ENCODE peak calls at places on chromosomes 5 and 9, in four cellular contexts. T is sigmoid colon, P is HepG2, W is lower leg skin. M is an unnamed sample.

GRCh38 chr5:169149317-169149716 is 151.6 kb downstream of the SLIT3 start:
- DNase-seq in T (no peak), P (peak), W (peak), M (no peak)

GRCh38 chr9:112286906-112287305 is 46.5 kb downstream of the PTBP3 start:
- DNase-seq in T (no peak), P (no peak), W (no peak), M (no peak)

GRCh38 chr5:10555134-10555733 is 8.6 kb upstream of the ANKRD33B start:
- DNase-seq in T (peak), P (no peak), W (peak), M (peak)

GRCh38 chr5:139416651-139417050 is 12.8 kb upstream of the SPATA24 start:
- DNase-seq in T (no peak), P (no peak), W (peak), M (no peak)

GRCh38 chr9:91483835-91484234 is 60.2 kb upstream of the NFIL3 start:
- DNase-seq in P (no peak), W (no peak), T (no peak), M (no peak)

GRCh38 chr5:165242701-165243100 is 1737.3 kb downstream of the MAT2B start:
- DNase-seq in P (no peak), W (no peak), T (no peak), M (no peak)

GRCh38 chr5:119339965-119340364 is 15.9 kb upstream of the TNFAIP8 start:
- DNase-seq in T (no peak), W (no peak), P (no peak), M (no peak)

GRCh38 chr5:6900828-6901227 is 187.6 kb downstream of the TENT4A start:
- DNase-seq in P (peak), W (no peak), T (no peak), M (no peak)

GRCh38 chr5:131685514-131686171 is 50.6 kb upstream of the RAPGEF6 start:
- DNase-seq in P (no peak), W (no peak), T (no peak), M (no peak)

GRCh38 chr9:7234144-7234543 is 476.4 kb downstream of the KDM4C start:
- DNase-seq in T (no peak), W (no peak), P (peak), M (peak)

GRCh38 chr9:2127486-2127885 is 112.3 kb downstream of the SMARCA2 start:
- DNase-seq in W (no peak), P (no peak), T (no peak), M (no peak)

GRCh38 chr9:34876096-34876495 is 82.0 kb upstream of the PHF24 start:
- DNase-seq in P (no peak), W (no peak), T (no peak), M (no peak)

GRCh38 chr5:58466939-58467338 is 7.1 kb upstream of the PLK2 start:
- DNase-seq in P (no peak), T (no peak), W (no peak), M (no peak)

GRCh38 chr9:86795861-86796497 is 151.3 kb downstream of the GAS1 start:
- DNase-seq in W (no peak), T (peak), P (no peak), M (no peak)

GRCh38 chr5:131268758-131269370 is 5.0 kb downstream of the CDC42SE2 start:
- DNase-seq in W (no peak), T (no peak), P (no peak), M (no peak)

GRCh38 chr9:29691758-29692407 is 2118.6 kb upstream of the C9orf72 start:
- DNase-seq in P (peak), W (no peak), T (no peak), M (peak)

GRCh38 chr5:395156-395920 is 47.6 kb upstream of the EXOC3 start:
- DNase-seq in P (no peak), T (peak), W (peak), M (peak)

GRCh38 chr9:28921857-28922500 is 1348.7 kb upstream of the C9orf72 start:
- DNase-seq in P (no peak), T (no peak), W (no peak), M (no peak)

DNA sequence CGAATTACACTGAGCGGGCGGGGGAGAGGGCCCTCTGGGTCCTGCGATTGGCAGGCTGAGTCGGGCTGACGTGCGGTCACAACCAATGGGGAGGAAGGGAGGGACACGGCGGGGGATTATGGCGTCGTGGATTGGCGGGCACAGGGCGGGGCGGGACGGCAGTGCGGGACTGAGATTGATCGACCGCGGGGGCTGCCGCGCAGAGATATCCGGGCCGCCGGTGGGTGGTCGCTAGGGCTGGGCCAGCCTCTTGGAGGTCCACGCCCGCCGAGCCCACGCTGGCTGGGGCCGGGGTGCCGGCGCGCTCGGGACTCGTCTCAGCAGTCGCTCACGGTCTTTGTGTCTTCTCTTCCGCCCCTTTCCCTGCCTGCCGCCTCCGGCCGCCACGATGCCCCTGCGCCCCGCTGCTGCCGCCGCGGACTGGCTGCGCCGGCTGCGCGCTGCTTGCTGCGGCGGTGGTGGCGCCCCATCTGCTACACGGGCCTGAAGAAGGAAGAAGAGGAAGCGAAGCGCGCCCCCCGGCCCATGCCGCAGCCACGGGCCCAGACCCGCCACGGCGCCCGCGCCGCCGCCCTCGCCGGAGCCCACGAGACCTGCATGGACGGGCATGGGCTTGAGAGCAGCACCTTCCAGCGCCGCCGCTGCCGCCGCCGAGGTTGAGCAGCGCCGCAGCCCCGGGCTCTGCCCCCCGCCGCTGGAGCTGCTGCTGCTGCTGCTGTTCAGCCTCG is at the start of gene RGMB:
- DNase-seq in P (peak), T (peak), W (peak), M (peak)
- TF ChIP-seq POLR2A in P (peak), T (peak), W (no peak), M (peak)

GRCh38 chr5:141848771-141849370 is 29.3 kb downstream of the PCDH1 start:
- DNase-seq in W (no peak), T (peak), P (peak), M (peak)
- TF ChIP-seq POLR2A in W (no peak), T (no peak), P (no peak), M (no peak)

DNA sequence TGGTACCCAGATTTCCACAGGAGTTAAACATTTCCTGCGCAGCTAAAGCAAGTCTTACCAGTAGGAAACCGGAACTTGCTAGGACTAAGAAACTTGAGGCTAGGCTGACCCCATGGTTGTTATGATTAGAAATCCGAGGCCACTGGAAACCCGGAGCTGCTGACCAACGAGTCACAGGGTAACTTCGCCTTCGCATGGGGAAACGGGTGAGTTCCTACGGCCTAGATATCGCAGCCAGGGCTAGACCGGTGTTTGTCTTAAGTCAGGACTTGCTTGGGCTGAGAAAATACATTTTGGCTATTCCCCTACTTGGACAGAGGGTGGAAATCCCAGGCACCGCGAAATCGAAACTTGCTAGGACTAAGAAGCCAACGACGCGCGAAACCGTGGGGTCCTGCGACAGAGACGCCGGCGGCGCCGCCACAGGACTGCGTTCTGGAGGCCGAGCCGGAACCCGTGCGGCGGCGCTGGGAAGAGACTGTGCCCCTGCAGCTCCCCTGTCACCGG is 1.6 kb upstream of the ANXA2R start:
- DNase-seq in T (peak), W (peak), P (peak), M (peak)
- TF ChIP-seq POLR2A in T (no peak), W (no peak), P (no peak), M (no peak)

GRCh38 chr9:83489961-83490360 is 48.2 kb downstream of the FRMD3 start:
- DNase-seq in T (no peak), W (no peak), P (no peak), M (no peak)

GRCh38 chr9:83491995-83492394 is 46.2 kb downstream of the FRMD3 start:
- DNase-seq in P (no peak), W (no peak), T (no peak), M (no peak)

DNA sequence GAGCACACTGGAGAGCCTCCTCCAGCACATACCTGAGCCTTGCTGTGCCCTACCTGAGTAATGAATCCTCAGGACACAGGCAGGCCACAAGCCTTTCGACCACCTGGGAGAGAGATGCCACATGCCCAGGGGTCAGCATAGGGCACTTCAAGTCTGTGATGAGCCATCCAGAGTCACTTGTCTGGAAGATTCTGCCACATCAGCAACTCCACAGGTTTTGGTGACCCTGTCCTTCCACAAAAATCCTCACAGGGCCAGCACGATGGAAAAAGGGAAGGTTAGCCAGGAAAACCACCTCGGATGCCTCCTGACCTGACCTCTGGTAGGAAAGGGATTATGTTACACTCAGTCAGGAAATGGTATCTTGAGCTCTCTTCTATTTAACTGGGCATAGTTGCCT is 46.8 kb downstream of the FRMD3 start:
- DNase-seq in W (no peak), P (no peak), T (no peak), M (no peak)
- TF ChIP-seq POLR2A in W (no peak), P (no peak), T (no peak), M (no peak)

DNA sequence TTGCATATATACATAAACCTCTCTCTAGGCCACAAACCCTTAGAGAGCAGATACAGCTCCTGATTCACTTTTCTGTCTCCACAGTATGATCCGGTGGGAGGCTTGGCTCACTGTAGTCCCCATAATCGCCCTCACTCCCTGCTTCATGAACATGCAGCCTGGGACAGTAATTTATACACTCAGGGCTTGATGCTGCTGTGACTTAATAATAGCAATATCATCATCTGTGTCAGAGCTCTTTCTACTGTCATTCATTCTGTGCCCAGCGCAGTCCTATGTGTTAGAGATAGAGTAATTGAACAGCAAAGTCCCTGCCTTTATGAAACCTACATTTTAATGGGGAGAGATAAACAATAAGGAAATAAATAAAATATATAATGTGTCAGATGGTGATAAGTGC is 2.7 kb upstream of the HEMGN start:
- DNase-seq in T (no peak), P (no peak), W (no peak), M (no peak)
- TF ChIP-seq POLR2A in T (no peak), P (no peak), W (no peak), M (no peak)

GRCh38 chr5:61159841-61160240 is 2.4 kb downstream of the SMIM15 start:
- DNase-seq in P (no peak), W (no peak), T (no peak), M (no peak)

GRCh38 chr5:61160497-61160896 is 1.8 kb downstream of the SMIM15 start:
- DNase-seq in W (no peak), T (no peak), P (no peak), M (no peak)

GRCh38 chr5:61162010-61162831 is at the start of gene SMIM15:
- DNase-seq in T (peak), P (peak), W (peak), M (peak)

GRCh38 chr5:61163905-61164304 is 1.6 kb upstream of the SMIM15 start:
- DNase-seq in P (no peak), T (no peak), W (no peak), M (no peak)

DNA sequence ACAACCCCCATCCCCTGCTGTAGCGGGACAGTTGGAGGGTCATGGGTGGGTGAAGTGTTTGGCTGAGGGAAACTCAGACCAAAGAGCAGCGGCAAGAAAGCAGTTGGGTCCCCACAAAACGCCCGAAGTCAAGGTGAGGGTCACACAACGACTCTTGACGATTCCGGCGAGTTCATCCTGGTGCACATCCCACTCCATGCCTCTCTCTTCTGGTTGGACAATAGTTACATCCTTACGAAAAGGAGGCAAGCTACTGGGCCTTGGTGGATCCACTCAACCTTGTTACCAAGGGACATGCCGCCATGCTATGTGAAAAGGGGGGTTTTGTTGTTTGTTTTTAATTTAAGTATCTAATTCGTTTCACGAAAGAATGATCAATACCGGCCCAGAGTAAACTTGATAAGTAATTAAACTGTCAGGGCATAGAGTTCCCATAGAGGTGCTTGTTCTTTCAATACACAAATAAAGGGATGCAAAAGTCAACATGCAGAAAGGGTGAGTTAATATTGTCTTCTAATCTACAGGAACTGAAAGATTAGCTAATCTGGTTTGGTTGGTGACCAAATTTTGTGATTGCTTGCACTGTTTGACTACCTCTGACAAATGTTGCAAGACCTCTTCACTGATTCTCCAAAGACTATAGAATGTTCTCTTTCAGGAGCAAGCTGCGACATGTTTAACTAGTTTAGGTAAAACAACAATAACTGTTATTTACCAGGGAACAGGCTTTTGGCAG is 732 bp upstream of the SMIM15 start:
- DNase-seq in P (peak), T (no peak), W (no peak), M (peak)
- TF ChIP-seq POLR2A in P (peak), T (no peak), W (no peak), M (no peak)

DNA sequence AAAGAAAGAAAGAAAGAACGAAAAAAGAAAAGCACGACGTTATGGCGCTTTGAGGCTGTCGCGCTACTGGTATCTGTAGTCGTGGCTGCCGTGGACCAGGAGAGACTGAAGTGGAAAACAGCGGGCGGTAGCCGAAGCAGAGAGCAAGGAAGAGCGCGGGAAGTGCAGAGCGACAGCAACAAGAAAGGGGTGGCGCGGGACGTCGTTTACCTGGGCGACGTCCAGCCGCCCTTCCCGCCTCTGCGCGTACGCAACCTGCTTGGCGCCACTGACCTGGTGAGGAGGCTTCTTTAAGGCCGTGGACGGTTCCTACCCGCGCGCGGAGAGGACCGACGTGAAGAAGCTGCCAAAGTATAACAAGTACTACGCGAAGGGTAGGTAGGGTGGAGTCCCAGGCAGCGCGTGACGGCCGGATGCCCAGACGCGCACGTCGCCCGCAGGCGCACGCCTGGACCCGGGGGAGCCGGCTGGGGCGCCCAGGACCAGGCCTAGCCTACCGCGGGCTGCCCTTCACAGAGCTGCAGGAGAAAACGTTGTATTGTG is 15.4 kb downstream of the CCL28 start:
- DNase-seq in W (peak), P (no peak), T (peak), M (no peak)
- TF ChIP-seq POLR2A in W (no peak), P (no peak), T (no peak), M (no peak)

DNA sequence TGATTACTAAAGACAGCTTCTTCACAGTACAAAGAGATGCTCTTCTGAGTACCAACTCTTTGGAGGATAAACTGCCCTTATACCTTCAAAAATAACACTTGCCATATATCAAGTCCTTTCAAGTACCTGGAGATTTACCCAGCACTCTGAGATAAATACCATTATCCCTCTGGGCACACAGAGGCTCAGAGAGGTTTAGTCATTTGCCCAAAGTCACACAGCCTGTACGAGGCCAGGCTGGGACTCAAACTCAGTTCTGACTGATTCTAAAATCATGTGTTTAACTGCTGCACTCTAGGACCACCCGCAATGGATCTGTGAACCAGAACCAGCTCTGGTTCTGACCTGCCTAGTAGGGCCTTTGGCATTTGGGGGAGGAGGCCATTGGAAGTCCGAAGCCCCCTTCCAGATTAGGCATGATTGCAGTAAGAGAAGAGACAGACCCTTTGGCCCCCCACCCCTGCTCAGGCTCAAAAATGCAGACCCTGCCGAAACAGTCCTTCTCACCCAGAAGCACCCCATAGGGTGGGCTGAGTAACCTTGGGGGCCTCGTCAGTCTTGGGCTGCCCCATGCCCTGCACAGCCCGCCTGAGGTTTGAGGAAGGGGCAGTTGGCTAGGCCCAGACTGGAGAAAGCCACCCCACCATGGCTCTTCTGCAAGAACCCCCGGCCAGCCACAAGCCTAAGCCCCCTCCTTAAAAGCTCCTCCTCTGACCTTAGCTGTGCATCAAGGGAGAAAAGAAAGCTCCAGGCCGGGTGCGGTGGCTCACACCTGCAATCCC is 32.8 kb upstream of the IL17B start:
- DNase-seq in T (peak), W (no peak), P (no peak), M (no peak)
- TF ChIP-seq POLR2A in T (peak), W (no peak), P (no peak), M (no peak)

GRCh38 chr9:38229123-38229829 is 160.2 kb upstream of the SHB start:
- DNase-seq in T (no peak), W (no peak), P (no peak), M (no peak)
- TF ChIP-seq POLR2A in T (no peak), W (no peak), P (no peak), M (no peak)